ENCODE peak calls at places on chromosomes 12 and 14, in six cellular contexts. One of them, this sample, is unnamed.

GRCh38 chr14:56590535-56590951 is 10.9 kb downstream of the TMEM260 start:
- DNase-seq in Calu3: no peak
- DNase-seq in heart left ventricle: no peak
- DNase-seq in NCI-H774: no peak
- DNase-seq in naive thymus-derived CD4-positive, alpha-beta T cell: no peak
- DNase-seq in GM23338: peak
- DNase-seq in this sample: no peak

GRCh38 chr14:32576088-32576795 is 247.1 kb downstream of the AKAP6 start:
- DNase-seq in Calu3: peak
- DNase-seq in naive thymus-derived CD4-positive, alpha-beta T cell: peak
- DNase-seq in heart left ventricle: no peak
- DNase-seq in GM23338: peak
- DNase-seq in NCI-H774: peak
- DNase-seq in this sample: peak

GRCh38 chr14:21680072-21680471 is 6.5 kb upstream of the OR4E1 start:
- DNase-seq in naive thymus-derived CD4-positive, alpha-beta T cell: no peak
- DNase-seq in Calu3: no peak
- DNase-seq in heart left ventricle: no peak
- DNase-seq in GM23338: no peak
- DNase-seq in NCI-H774: no peak
- DNase-seq in this sample: no peak

GRCh38 chr14:95562892-95563685 is 28.2 kb downstream of the GLRX5 start:
- DNase-seq in NCI-H774: peak
- DNase-seq in GM23338: no peak
- DNase-seq in heart left ventricle: no peak
- DNase-seq in Calu3: no peak
- DNase-seq in naive thymus-derived CD4-positive, alpha-beta T cell: no peak
- DNase-seq in this sample: no peak

GRCh38 chr12:102687523-102687922 is 207.2 kb upstream of the IGF1 start:
- DNase-seq in GM23338: no peak
- DNase-seq in naive thymus-derived CD4-positive, alpha-beta T cell: no peak
- DNase-seq in Calu3: no peak
- DNase-seq in NCI-H774: no peak
- DNase-seq in heart left ventricle: no peak
- DNase-seq in this sample: no peak

GRCh38 chr12:39327520-39327919 is 115.4 kb downstream of the KIF21A start:
- DNase-seq in NCI-H774: no peak
- DNase-seq in heart left ventricle: peak
- DNase-seq in GM23338: no peak
- DNase-seq in Calu3: no peak
- DNase-seq in naive thymus-derived CD4-positive, alpha-beta T cell: no peak
- DNase-seq in this sample: no peak

GRCh38 chr12:55730447-55730820 is 1.6 kb upstream of the CD63 start:
- DNase-seq in NCI-H774: no peak
- DNase-seq in Calu3: no peak
- DNase-seq in heart left ventricle: no peak
- DNase-seq in naive thymus-derived CD4-positive, alpha-beta T cell: no peak
- DNase-seq in GM23338: no peak
- DNase-seq in this sample: no peak

GRCh38 chr12:49922349-49923034 is 18.8 kb upstream of the FAIM2 start:
- DNase-seq in GM23338: no peak
- DNase-seq in naive thymus-derived CD4-positive, alpha-beta T cell: no peak
- DNase-seq in NCI-H774: no peak
- DNase-seq in heart left ventricle: no peak
- DNase-seq in Calu3: no peak
- DNase-seq in this sample: no peak

GRCh38 chr14:37598085-37598972 is 2.9 kb downstream of the TTC6 start:
- DNase-seq in Calu3: no peak
- DNase-seq in heart left ventricle: no peak
- DNase-seq in NCI-H774: no peak
- DNase-seq in GM23338: peak
- DNase-seq in naive thymus-derived CD4-positive, alpha-beta T cell: no peak
- DNase-seq in this sample: no peak

GRCh38 chr12:68490476-68490875 is 120.2 kb upstream of the RAP1B start:
- DNase-seq in naive thymus-derived CD4-positive, alpha-beta T cell: no peak
- DNase-seq in GM23338: no peak
- DNase-seq in heart left ventricle: no peak
- DNase-seq in NCI-H774: no peak
- DNase-seq in Calu3: no peak
- DNase-seq in this sample: no peak

GRCh38 chr14:24984846-24985589 is 64.9 kb downstream of the STXBP6 start:
- DNase-seq in Calu3: no peak
- DNase-seq in heart left ventricle: peak
- DNase-seq in naive thymus-derived CD4-positive, alpha-beta T cell: no peak
- DNase-seq in NCI-H774: no peak
- DNase-seq in GM23338: no peak
- DNase-seq in this sample: no peak

GRCh38 chr14:39219075-39219499 is 14.6 kb upstream of the MIA2 start:
- DNase-seq in heart left ventricle: no peak
- DNase-seq in Calu3: no peak
- DNase-seq in NCI-H774: no peak
- DNase-seq in naive thymus-derived CD4-positive, alpha-beta T cell: no peak
- DNase-seq in GM23338: no peak
- DNase-seq in this sample: no peak

GRCh38 chr12:57731411-57732080 is 7.0 kb downstream of the AGAP2 start:
- DNase-seq in NCI-H774: no peak
- DNase-seq in heart left ventricle: no peak
- DNase-seq in naive thymus-derived CD4-positive, alpha-beta T cell: no peak
- DNase-seq in GM23338: no peak
- DNase-seq in Calu3: no peak
- DNase-seq in this sample: no peak

GRCh38 chr14:67218126-67218525 is 23.1 kb upstream of the PALS1 start:
- DNase-seq in naive thymus-derived CD4-positive, alpha-beta T cell: no peak
- DNase-seq in heart left ventricle: no peak
- DNase-seq in NCI-H774: no peak
- DNase-seq in Calu3: no peak
- DNase-seq in GM23338: no peak
- DNase-seq in this sample: no peak

GRCh38 chr14:54267172-54267571 is 129.6 kb upstream of the CDKN3 start:
- DNase-seq in Calu3: no peak
- DNase-seq in naive thymus-derived CD4-positive, alpha-beta T cell: no peak
- DNase-seq in heart left ventricle: no peak
- DNase-seq in GM23338: no peak
- DNase-seq in NCI-H774: no peak
- DNase-seq in this sample: no peak

GRCh38 chr12:75553398-75553797 is 42.0 kb upstream of the KRR1 start:
- DNase-seq in NCI-H774: no peak
- DNase-seq in Calu3: peak
- DNase-seq in naive thymus-derived CD4-positive, alpha-beta T cell: no peak
- DNase-seq in heart left ventricle: no peak
- DNase-seq in GM23338: peak
- DNase-seq in this sample: no peak

GRCh38 chr14:52950410-52950897 is 396 bp downstream of the FERMT2 start:
- DNase-seq in GM23338: peak
- DNase-seq in heart left ventricle: peak
- DNase-seq in NCI-H774: no peak
- DNase-seq in naive thymus-derived CD4-positive, alpha-beta T cell: peak
- DNase-seq in Calu3: peak
- DNase-seq in this sample: peak

GRCh38 chr12:68453278-68453677 is 121.1 kb upstream of the MDM1 start:
- DNase-seq in NCI-H774: no peak
- DNase-seq in GM23338: no peak
- DNase-seq in heart left ventricle: no peak
- DNase-seq in Calu3: no peak
- DNase-seq in naive thymus-derived CD4-positive, alpha-beta T cell: no peak
- DNase-seq in this sample: no peak

GRCh38 chr14:67883717-67884116 is 64.1 kb downstream of the RAD51B start:
- DNase-seq in GM23338: no peak
- DNase-seq in NCI-H774: no peak
- DNase-seq in naive thymus-derived CD4-positive, alpha-beta T cell: peak
- DNase-seq in heart left ventricle: no peak
- DNase-seq in Calu3: no peak
- DNase-seq in this sample: no peak

GRCh38 chr12:90261283-90261682 is 552.6 kb upstream of the ATP2B1 start:
- DNase-seq in NCI-H774: no peak
- DNase-seq in heart left ventricle: no peak
- DNase-seq in GM23338: no peak
- DNase-seq in Calu3: no peak
- DNase-seq in naive thymus-derived CD4-positive, alpha-beta T cell: no peak
- DNase-seq in this sample: no peak

GRCh38 chr14:104888489-104889373 is 23.7 kb downstream of the CEP170B start:
- DNase-seq in GM23338: no peak
- DNase-seq in Calu3: no peak
- DNase-seq in NCI-H774: no peak
- DNase-seq in naive thymus-derived CD4-positive, alpha-beta T cell: no peak
- DNase-seq in heart left ventricle: peak
- DNase-seq in this sample: peak

GRCh38 chr14:94011795-94012194 is 14.3 kb upstream of the OTUB2 start:
- DNase-seq in Calu3: no peak
- DNase-seq in naive thymus-derived CD4-positive, alpha-beta T cell: peak
- DNase-seq in heart left ventricle: no peak
- DNase-seq in NCI-H774: no peak
- DNase-seq in GM23338: no peak
- DNase-seq in this sample: no peak

GRCh38 chr12:108145011-108145410 is 15.9 kb downstream of the WSCD2 start:
- DNase-seq in Calu3: no peak
- DNase-seq in GM23338: peak
- DNase-seq in NCI-H774: no peak
- DNase-seq in naive thymus-derived CD4-positive, alpha-beta T cell: no peak
- DNase-seq in heart left ventricle: no peak
- DNase-seq in this sample: no peak

GRCh38 chr14:68084256-68084655 is 264.7 kb downstream of the RAD51B start:
- DNase-seq in heart left ventricle: no peak
- DNase-seq in GM23338: no peak
- DNase-seq in naive thymus-derived CD4-positive, alpha-beta T cell: no peak
- DNase-seq in Calu3: peak
- DNase-seq in NCI-H774: no peak
- DNase-seq in this sample: no peak

GRCh38 chr12:54017845-54018607 is 9.2 kb downstream of the HOXC8 start:
- DNase-seq in GM23338: peak
- DNase-seq in naive thymus-derived CD4-positive, alpha-beta T cell: peak
- DNase-seq in heart left ventricle: peak
- DNase-seq in NCI-H774: peak
- DNase-seq in Calu3: peak
- DNase-seq in this sample: peak

GRCh38 chr12:50979369-50980052 is 27.2 kb downstream of the HIGD1C start:
- DNase-seq in NCI-H774: no peak
- DNase-seq in Calu3: no peak
- DNase-seq in heart left ventricle: no peak
- DNase-seq in naive thymus-derived CD4-positive, alpha-beta T cell: no peak
- DNase-seq in GM23338: no peak
- DNase-seq in this sample: no peak

GRCh38 chr12:570237-570925 is 92.9 kb downstream of the NINJ2 start:
- DNase-seq in naive thymus-derived CD4-positive, alpha-beta T cell: no peak
- DNase-seq in NCI-H774: no peak
- DNase-seq in heart left ventricle: peak
- DNase-seq in GM23338: peak
- DNase-seq in Calu3: peak
- DNase-seq in this sample: peak

GRCh38 chr12:31727197-31727596 is 1.6 kb downstream of the AMN1 start:
- DNase-seq in Calu3: no peak
- DNase-seq in naive thymus-derived CD4-positive, alpha-beta T cell: no peak
- DNase-seq in heart left ventricle: no peak
- DNase-seq in GM23338: no peak
- DNase-seq in NCI-H774: no peak
- DNase-seq in this sample: no peak

GRCh38 chr14:104343294-104343625 is 204.9 kb downstream of the KIF26A start:
- DNase-seq in GM23338: no peak
- DNase-seq in heart left ventricle: no peak
- DNase-seq in Calu3: no peak
- DNase-seq in NCI-H774: no peak
- DNase-seq in naive thymus-derived CD4-positive, alpha-beta T cell: no peak
- DNase-seq in this sample: no peak

GRCh38 chr14:104421401-104421821 is 158.2 kb upstream of the C14orf180 start:
- DNase-seq in naive thymus-derived CD4-positive, alpha-beta T cell: no peak
- DNase-seq in Calu3: no peak
- DNase-seq in NCI-H774: no peak
- DNase-seq in heart left ventricle: no peak
- DNase-seq in GM23338: no peak
- DNase-seq in this sample: no peak

GRCh38 chr12:124824195-124824594 is 39.5 kb downstream of the SCARB1 start:
- DNase-seq in naive thymus-derived CD4-positive, alpha-beta T cell: no peak
- DNase-seq in GM23338: no peak
- DNase-seq in heart left ventricle: no peak
- DNase-seq in Calu3: no peak
- DNase-seq in NCI-H774: no peak
- DNase-seq in this sample: no peak

GRCh38 chr12:74903522-74903921 is 306.1 kb downstream of the KCNC2 start:
- DNase-seq in Calu3: no peak
- DNase-seq in NCI-H774: no peak
- DNase-seq in GM23338: peak
- DNase-seq in heart left ventricle: no peak
- DNase-seq in naive thymus-derived CD4-positive, alpha-beta T cell: no peak
- DNase-seq in this sample: no peak

GRCh38 chr12:124499873-124500231 is 67.6 kb downstream of the NCOR2 start:
- DNase-seq in naive thymus-derived CD4-positive, alpha-beta T cell: no peak
- DNase-seq in GM23338: no peak
- DNase-seq in heart left ventricle: no peak
- DNase-seq in Calu3: no peak
- DNase-seq in NCI-H774: no peak
- DNase-seq in this sample: no peak

GRCh38 chr14:77284066-77284855 is 13.3 kb upstream of the NGB start:
- DNase-seq in heart left ventricle: no peak
- DNase-seq in naive thymus-derived CD4-positive, alpha-beta T cell: no peak
- DNase-seq in NCI-H774: no peak
- DNase-seq in GM23338: no peak
- DNase-seq in Calu3: no peak
- DNase-seq in this sample: peak

GRCh38 chr12:67940780-67941243 is 48.4 kb upstream of the IFNG-AS1 start:
- DNase-seq in naive thymus-derived CD4-positive, alpha-beta T cell: no peak
- DNase-seq in GM23338: no peak
- DNase-seq in NCI-H774: no peak
- DNase-seq in heart left ventricle: no peak
- DNase-seq in Calu3: peak
- DNase-seq in this sample: no peak

GRCh38 chr12:70443274-70443673 is 77.2 kb downstream of the KCNMB4 start:
- DNase-seq in heart left ventricle: no peak
- DNase-seq in GM23338: no peak
- DNase-seq in NCI-H774: no peak
- DNase-seq in naive thymus-derived CD4-positive, alpha-beta T cell: no peak
- DNase-seq in Calu3: no peak
- DNase-seq in this sample: no peak

GRCh38 chr14:37590096-37590809 is 4.8 kb downstream of the FOXA1 start:
- DNase-seq in heart left ventricle: no peak
- DNase-seq in Calu3: no peak
- DNase-seq in NCI-H774: no peak
- DNase-seq in GM23338: no peak
- DNase-seq in naive thymus-derived CD4-positive, alpha-beta T cell: no peak
- DNase-seq in this sample: no peak

GRCh38 chr12:1844223-1844622 is 23.9 kb downstream of the LRTM2 start:
- DNase-seq in GM23338: peak
- DNase-seq in naive thymus-derived CD4-positive, alpha-beta T cell: no peak
- DNase-seq in heart left ventricle: no peak
- DNase-seq in Calu3: no peak
- DNase-seq in NCI-H774: no peak
- DNase-seq in this sample: no peak